ENCODE peak calls at places on chromosome 7, in ten cellular contexts. G is left ventricle myocardium inferior, P is GM12878, L is transverse colon, T is Peyer's patch, I is upper lobe of right lung, E is prostate gland, K is heart left ventricle, B is hepatocyte, D is GM23338. A is an unnamed sample. For H3K27me3, the result is how much of the 10 kb centered on the place peaks cover.

GRCh38 chr7:117014673-117015133 is 61.4 kb downstream of the ST7 start:
- DNase-seq in G (peak), K (peak), T (peak), D (peak), B (peak), I (no peak), P (no peak), E (peak), L (peak), A (no peak)

GRCh38 chr7:69754476-69754875 is 156.2 kb downstream of the AUTS2 start:
- DNase-seq in P (no peak), L (no peak), K (no peak), E (no peak), G (no peak), B (no peak), T (no peak), I (no peak), D (no peak), A (no peak)

GRCh38 chr7:83798489-83798888 is 149.6 kb upstream of the SEMA3E start:
- DNase-seq in G (no peak), I (no peak), T (no peak), B (no peak), P (peak), K (no peak), E (no peak), L (no peak), D (no peak), A (no peak)

GRCh38 chr7:109963741-109964140 is 1127.2 kb upstream of the LRRN3 start:
- DNase-seq in I (no peak), B (no peak), P (no peak), E (no peak), T (no peak), L (no peak), D (no peak), G (no peak), K (no peak), A (no peak)

GRCh38 chr7:18019562-18019961 is 8.1 kb downstream of the PRPS1L1 start:
- DNase-seq in G (no peak), K (no peak), T (no peak), P (no peak), I (no peak), L (no peak), D (no peak), E (no peak), B (peak), A (no peak)

GRCh38 chr7:28018020-28018419 is 162.6 kb downstream of the JAZF1 start:
- DNase-seq in T (no peak), D (no peak), K (no peak), I (no peak), B (no peak), P (no peak), E (no peak), G (no peak), L (no peak), A (no peak)

GRCh38 chr7:77504951-77505350 is 32.1 kb upstream of the PTPN12 start:
- DNase-seq in E (no peak), K (no peak), I (no peak), D (no peak), P (no peak), T (no peak), B (no peak), G (no peak), L (no peak), A (no peak)

GRCh38 chr7:149287622-149288021 is 25.6 kb downstream of the ZNF783 start:
- DNase-seq in T (no peak), B (no peak), I (no peak), K (no peak), L (no peak), G (no peak), E (no peak), P (no peak), D (no peak), A (no peak)

GRCh38 chr7:95690367-95690947 is 81.9 kb upstream of the DYNC1I1 start:
- DNase-seq in T (no peak), I (no peak), P (peak), L (no peak), G (no peak), D (peak), B (peak), K (peak), E (no peak), A (no peak)

GRCh38 chr7:43198599-43199090 is 86.2 kb downstream of the HECW1 start:
- DNase-seq in I (no peak), G (no peak), D (no peak), L (no peak), P (no peak), K (no peak), B (no peak), T (no peak), E (no peak), A (no peak)

GRCh38 chr7:122006687-122007086 is 133.7 kb downstream of the PTPRZ1 start:
- DNase-seq in G (no peak), E (no peak), B (no peak), L (no peak), D (peak), P (no peak), T (no peak), I (no peak), K (no peak), A (no peak)

GRCh38 chr7:130865408-130866236 is 131.6 kb upstream of the KLF14 start:
- DNase-seq in K (no peak), L (no peak), I (no peak), G (no peak), D (peak), E (no peak), T (no peak), P (no peak), B (peak), A (peak)

GRCh38 chr7:141074997-141075396 is 1.1 kb downstream of the TMEM178B start:
- DNase-seq in T (no peak), K (no peak), I (no peak), D (no peak), B (no peak), G (no peak), E (no peak), P (no peak), L (no peak), A (no peak)

GRCh38 chr7:137933270-137934017 is 68.4 kb downstream of the CREB3L2 start:
- DNase-seq in B (no peak), D (no peak), G (no peak), L (no peak), E (no peak), I (no peak), P (no peak), T (no peak), K (peak), A (no peak)

GRCh38 chr7:64628721-64629120 is 37.2 kb upstream of the ZNF107 start:
- DNase-seq in L (no peak), P (no peak), K (no peak), B (no peak), E (no peak), D (no peak), I (no peak), T (no peak), G (no peak), A (no peak)

GRCh38 chr7:522071-522937 is 2.7 kb upstream of the PDGFA start:
- DNase-seq in K (peak), D (peak), I (no peak), T (peak), E (peak), G (peak), L (peak), P (peak), B (peak), A (no peak)

GRCh38 chr7:120110169-120110568 is 162.8 kb upstream of the KCND2 start:
- DNase-seq in T (no peak), P (no peak), E (no peak), D (peak), G (no peak), K (no peak), L (no peak), B (no peak), I (no peak), A (no peak)

GRCh38 chr7:12062062-12062461 is 149.0 kb upstream of the TMEM106B start:
- DNase-seq in I (no peak), G (no peak), P (no peak), D (peak), L (no peak), T (no peak), B (no peak), E (no peak), K (no peak), A (no peak)

GRCh38 chr7:157276731-157277562 is 59.9 kb upstream of the DNAJB6 start:
- DNase-seq in T (no peak), E (no peak), G (no peak), I (peak), B (no peak), L (no peak), P (no peak), D (no peak), K (no peak), A (no peak)

GRCh38 chr7:82050134-82050533 is 280.3 kb upstream of the HGF start:
- DNase-seq in E (no peak), T (no peak), D (peak), P (no peak), G (no peak), B (peak), I (no peak), K (no peak), L (no peak), A (no peak)

GRCh38 chr7:87328281-87328680 is 17.2 kb upstream of the CROT start:
- DNase-seq in K (no peak), T (no peak), P (no peak), E (no peak), G (no peak), D (peak), B (no peak), L (no peak), I (no peak), A (no peak)

GRCh38 chr7:27172823-27173411 is 1.2 kb downstream of the HOXA10 start:
- DNase-seq in B (no peak), D (peak), T (no peak), G (peak), K (no peak), P (no peak), I (peak), E (peak), L (peak), A (peak)

GRCh38 chr7:4610768-4611467 is 71.2 kb upstream of the FOXK1 start:
- DNase-seq in E (peak), I (no peak), B (peak), T (peak), L (peak), D (peak), K (peak), P (peak), G (no peak), A (peak)

GRCh38 chr7:116801092-116801710 is 61.2 kb upstream of the CAPZA2 start:
- DNase-seq in B (peak), K (no peak), G (no peak), E (no peak), L (no peak), D (no peak), P (no peak), T (no peak), I (no peak), A (no peak)

GRCh38 chr7:39691821-39692220 is 68.4 kb downstream of the RALA start:
- DNase-seq in P (no peak), T (no peak), I (no peak), K (no peak), D (no peak), L (no peak), B (no peak), G (no peak), E (no peak), A (no peak)

GRCh38 chr7:91266067-91266930 is 2.1 kb downstream of the FZD1 start:
- DNase-seq in I (peak), D (peak), K (peak), L (peak), T (no peak), P (no peak), G (peak), E (peak), B (peak), A (no peak)

GRCh38 chr7:52017802-52018679 is 701.4 kb upstream of the COBL start:
- DNase-seq in E (no peak), L (peak), I (no peak), D (peak), G (no peak), T (no peak), B (peak), P (no peak), K (no peak), A (peak)

GRCh38 chr7:107785926-107786325 is 17.1 kb downstream of the SLC26A3 start:
- DNase-seq in P (no peak), G (no peak), B (no peak), D (no peak), E (peak), K (no peak), L (peak), I (no peak), T (no peak), A (no peak)

GRCh38 chr7:81600608-81601007 is 169.2 kb downstream of the HGF start:
- DNase-seq in B (no peak), I (no peak), D (no peak), K (no peak), E (no peak), L (no peak), P (no peak), G (no peak), T (no peak), A (no peak)

GRCh38 chr7:73865738-73866445 is 4.9 kb downstream of the TMEM270 start:
- DNase-seq in E (peak), B (peak), T (no peak), G (no peak), I (no peak), K (no peak), P (no peak), D (peak), L (peak), A (no peak)

GRCh38 chr7:121313793-121314676 is 14.8 kb upstream of the WNT16 start:
- DNase-seq in E (no peak), D (no peak), I (no peak), G (no peak), P (peak), L (peak), T (no peak), B (peak), K (no peak), A (no peak)

GRCh38 chr7:33705333-33705833 is 200.0 kb upstream of the BMPER start:
- DNase-seq in T (no peak), L (no peak), I (no peak), B (no peak), D (peak), P (no peak), G (no peak), E (no peak), K (no peak), A (no peak)

GRCh38 chr7:128206747-128207500 is 34.2 kb upstream of the LEP start:
- DNase-seq in I (no peak), L (no peak), B (no peak), E (no peak), T (no peak), D (no peak), P (no peak), K (no peak), G (no peak), A (no peak)
- H3K27me3 ChIP-seq in I (half or more), L (half or more), B (under half), E (under half), T (under half), D (under half), P (under half), K (under half), G (half or more), A (under half)

GRCh38 chr7:114416089-114416990 is 1.7 kb downstream of the FOXP2 start:
- DNase-seq in E (no peak), K (no peak), P (no peak), D (no peak), G (no peak), T (no peak), B (no peak), L (no peak), I (no peak), A (no peak)

GRCh38 chr7:114412548-114412947 is 2.1 kb upstream of the FOXP2 start:
- DNase-seq in D (no peak), G (no peak), L (no peak), P (no peak), E (no peak), I (no peak), T (no peak), B (no peak), K (no peak), A (no peak)

GRCh38 chr7:114413741-114414140 is 874 bp upstream of the FOXP2 start:
- DNase-seq in D (no peak), G (no peak), T (no peak), B (no peak), L (no peak), P (no peak), I (no peak), K (no peak), E (peak), A (no peak)

GRCh38 chr7:114414151-114415053 is at the start of gene FOXP2:
- DNase-seq in I (no peak), E (no peak), B (no peak), D (no peak), L (no peak), P (no peak), G (no peak), K (no peak), T (no peak), A (no peak)

GRCh38 chr7:114415054-114415997 is 711 bp downstream of the FOXP2 start:
- DNase-seq in L (no peak), G (no peak), E (no peak), I (no peak), K (no peak), B (no peak), P (no peak), T (no peak), D (no peak), A (no peak)
- H3K4me3 ChIP-seq in L (peak), G (peak), E (peak), I (peak), K (no peak), B (peak), P (no peak), T (peak), D (no peak), A (no peak)

GRCh38 chr7:100128602-100128963 is 1.8 kb downstream of the MBLAC1 start:
- DNase-seq in T (no peak), B (no peak), E (no peak), L (no peak), G (no peak), I (no peak), P (no peak), K (no peak), D (no peak), A (no peak)

GRCh38 chr7:100126239-100126930 is 382 bp upstream of the MBLAC1 start:
- DNase-seq in D (no peak), T (peak), K (no peak), P (no peak), G (no peak), B (no peak), I (no peak), L (no peak), E (no peak), A (no peak)

GRCh38 chr7:100126931-100127865 is at the start of gene MBLAC1:
- DNase-seq in B (peak), T (peak), L (peak), K (peak), I (peak), G (peak), E (peak), D (peak), P (peak), A (peak)

GRCh38 chr7:100130608-100131453 is 4.1 kb downstream of the MBLAC1 start:
- DNase-seq in G (peak), L (peak), K (peak), P (no peak), I (peak), D (peak), T (peak), E (peak), B (peak), A (peak)

GRCh38 chr7:100127866-100128601 is 1.3 kb downstream of the MBLAC1 start:
- DNase-seq in P (no peak), D (peak), E (no peak), B (peak), I (no peak), T (peak), G (no peak), K (no peak), L (peak), A (peak)
- H3K27ac ChIP-seq in P (peak), D (no peak), E (peak), B (peak), I (peak), T (peak), G (peak), K (peak), L (peak), A (peak)

GRCh38 chr7:101519324-101520017 is 109.6 kb downstream of the MYL10 start:
- DNase-seq in B (peak), E (no peak), D (no peak), P (no peak), T (no peak), I (no peak), L (no peak), K (no peak), G (no peak), A (no peak)
- H3K27me3 ChIP-seq in B (under half), E (under half), D (under half), P (under half), T (under half), I (under half), L (under half), K (under half), G (under half), A (under half)

DNA sequence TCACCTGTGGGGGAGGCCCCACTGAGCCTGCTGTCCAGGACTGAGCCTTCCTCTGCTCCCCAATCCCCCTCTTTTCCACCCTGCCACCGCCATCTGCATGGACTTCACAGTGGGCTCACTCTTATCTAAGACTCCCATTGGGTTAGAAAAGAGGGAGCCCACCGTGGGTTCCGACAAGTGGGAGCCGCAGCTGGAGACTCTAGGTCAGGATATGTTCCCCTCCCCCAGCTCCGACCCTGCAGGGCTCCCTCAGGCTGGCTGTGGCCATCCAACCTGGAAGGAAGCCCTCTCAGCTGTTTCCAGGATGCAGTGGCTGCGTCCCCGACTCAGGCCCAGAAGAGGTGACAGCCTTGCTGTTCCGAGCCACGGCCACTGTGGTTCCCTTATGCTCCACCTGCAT is 4.8 kb downstream of the WDR86 start:
- DNase-seq in D (no peak), T (no peak), K (no peak), I (no peak), G (no peak), L (no peak), P (no peak), E (no peak), B (no peak), A (no peak)
- H3K4me3 ChIP-seq in D (no peak), T (no peak), K (no peak), I (no peak), G (no peak), L (no peak), P (no peak), E (no peak), B (no peak), A (no peak)

GRCh38 chr7:2247141-2247985 is 5.3 kb downstream of the NUDT1 start:
- DNase-seq in K (no peak), E (no peak), L (no peak), G (no peak), P (no peak), T (no peak), I (no peak), B (peak), D (peak), A (no peak)
- H3K27ac ChIP-seq in K (no peak), E (no peak), L (no peak), G (no peak), P (no peak), T (no peak), I (no peak), B (no peak), D (no peak), A (no peak)

DNA sequence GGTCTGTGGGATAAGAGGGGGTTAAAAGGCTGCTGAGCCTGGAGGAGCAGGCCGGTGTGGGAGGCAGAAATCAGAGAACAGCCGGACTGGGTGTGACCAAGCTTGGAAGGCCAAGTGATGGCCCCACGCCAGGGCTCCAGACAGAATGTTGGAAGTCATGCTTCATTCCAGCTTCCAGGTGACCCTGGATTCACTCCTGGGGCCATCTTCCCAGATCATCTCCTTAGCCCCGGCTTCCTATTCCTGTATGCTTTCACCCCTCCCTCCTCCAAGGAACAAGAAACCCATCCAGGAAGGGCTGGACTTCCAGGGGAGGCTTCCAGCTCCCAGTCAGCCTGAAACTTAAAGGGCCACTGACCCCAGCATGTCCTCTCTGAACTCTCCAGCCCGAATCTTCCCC is 1.0 kb downstream of the INMT start:
- DNase-seq in G (peak), B (no peak), I (no peak), E (peak), P (no peak), D (no peak), T (no peak), K (peak), L (peak), A (no peak)
- H3K27me3 ChIP-seq in G (under half), B (under half), I (under half), E (under half), P (under half), D (under half), T (under half), K (under half), L (under half), A (under half)

GRCh38 chr7:144730224-144730623 is 105.6 kb downstream of the TPK1 start:
- DNase-seq in G (no peak), T (no peak), P (no peak), E (no peak), L (no peak), K (no peak), D (no peak), B (no peak), I (no peak), A (no peak)
- H3K4me3 ChIP-seq in G (no peak), T (no peak), P (no peak), E (no peak), L (no peak), K (no peak), D (no peak), B (no peak), I (no peak), A (no peak)

GRCh38 chr7:100191775-100192174 is 14.1 kb downstream of the STAG3 start:
- DNase-seq in E (no peak), B (no peak), P (no peak), I (no peak), K (no peak), D (no peak), T (no peak), L (no peak), G (no peak), A (no peak)
- H3K27ac ChIP-seq in E (no peak), B (no peak), P (peak), I (no peak), K (no peak), D (no peak), T (peak), L (no peak), G (no peak), A (no peak)